ENCODE peak calls at places on chromosome 9, in four cellular contexts. P is PC-3, B is upper lobe of right lung, H is A549. Z is an unnamed sample.

GRCh38 chr9:126564716-126565115 is 49.0 kb upstream of the LMX1B start:
- DNase-seq in P (no peak), B (no peak), H (no peak), Z (no peak)

GRCh38 chr9:5425006-5425628 is 12.6 kb downstream of the PLGRKT start:
- DNase-seq in P (peak), B (no peak), H (peak), Z (no peak)

GRCh38 chr9:100066539-100066938 is 32.3 kb downstream of the ERP44 start:
- DNase-seq in P (no peak), B (no peak), H (no peak), Z (peak)

GRCh38 chr9:38081356-38082108 is 12.5 kb upstream of the SHB start:
- DNase-seq in P (no peak), B (no peak), H (no peak), Z (no peak)

GRCh38 chr9:129885018-129885669 is 49.9 kb downstream of the USP20 start:
- DNase-seq in P (peak), B (peak), H (no peak), Z (no peak)

GRCh38 chr9:123322771-123323481 is 33.1 kb upstream of the CRB2 start:
- DNase-seq in P (no peak), B (no peak), H (no peak), Z (no peak)

GRCh38 chr9:77965445-77965844 is 66.2 kb downstream of the GNAQ start:
- DNase-seq in P (no peak), B (no peak), H (no peak), Z (no peak)

GRCh38 chr9:715743-716400 is 125.6 kb upstream of the DMRT1 start:
- DNase-seq in P (no peak), B (no peak), H (no peak), Z (no peak)

GRCh38 chr9:85943757-85944430 is 2.9 kb downstream of the NAA35 start:
- DNase-seq in P (no peak), B (no peak), H (no peak), Z (no peak)

GRCh38 chr9:19114680-19115270 is 12.1 kb upstream of the HAUS6 start:
- DNase-seq in P (peak), B (no peak), H (no peak), Z (no peak)

GRCh38 chr9:81534138-81534865 is 155.0 kb downstream of the TLE1 start:
- DNase-seq in P (peak), B (no peak), H (no peak), Z (no peak)

GRCh38 chr9:97176206-97176605 is 131.3 kb upstream of the CCDC180 start:
- DNase-seq in P (peak), B (no peak), H (no peak), Z (no peak)

GRCh38 chr9:93264338-93265125 is 80.6 kb downstream of the WNK2 start:
- DNase-seq in P (no peak), B (no peak), H (no peak), Z (no peak)

GRCh38 chr9:104276709-104277245 is 182.7 kb downstream of the SMC2 start:
- DNase-seq in P (no peak), B (no peak), H (no peak), Z (peak)

GRCh38 chr9:109320734-109321448 is at the start of gene EPB41L4B:
- DNase-seq in P (peak), B (peak), H (peak), Z (peak)

GRCh38 chr9:99054581-99054980 is 50.3 kb upstream of the TGFBR1 start:
- DNase-seq in P (peak), B (no peak), H (no peak), Z (no peak)

GRCh38 chr9:96554801-96555566 is 64.7 kb downstream of the CDC14B start:
- DNase-seq in P (no peak), B (no peak), H (no peak), Z (peak)

GRCh38 chr9:110114086-110114887 is 93.7 kb downstream of the C9orf152 start:
- DNase-seq in P (no peak), B (no peak), H (no peak), Z (no peak)

GRCh38 chr9:117868594-117868993 is 164.4 kb downstream of the TLR4 start:
- DNase-seq in P (no peak), B (no peak), H (no peak), Z (no peak)

GRCh38 chr9:122090981-122091380 is 2.1 kb downstream of the TTLL11 start:
- DNase-seq in P (no peak), B (no peak), H (no peak), Z (no peak)

GRCh38 chr9:136656795-136657611 is 5.7 kb upstream of the EGFL7 start:
- DNase-seq in P (no peak), B (peak), H (no peak), Z (no peak)

GRCh38 chr9:69412741-69413150 is 87.7 kb downstream of the ENTREP1 start:
- DNase-seq in P (peak), B (peak), H (peak), Z (peak)

GRCh38 chr9:134843740-134844139 is 36.9 kb upstream of the FCN2 start:
- DNase-seq in P (no peak), B (no peak), H (no peak), Z (no peak)

GRCh38 chr9:15349892-15350761 is 43.1 kb upstream of the TTC39B start:
- DNase-seq in P (peak), B (no peak), H (peak), Z (peak)

GRCh38 chr9:18726546-18726945 is 252.6 kb downstream of the ADAMTSL1 start:
- DNase-seq in P (no peak), B (no peak), H (no peak), Z (no peak)

GRCh38 chr9:131402073-131402472 is 8.2 kb downstream of the PRRC2B start:
- DNase-seq in P (no peak), B (no peak), H (no peak), Z (no peak)

GRCh38 chr9:123348317-123348992 is 7.5 kb upstream of the CRB2 start:
- DNase-seq in P (no peak), B (no peak), H (no peak), Z (no peak)

GRCh38 chr9:33942471-33943083 is 106.1 kb downstream of the UBAP2 start:
- DNase-seq in P (peak), B (no peak), H (peak), Z (peak)

GRCh38 chr9:36772449-36773370 is 200.0 kb downstream of the MELK start:
- DNase-seq in P (peak), B (no peak), H (no peak), Z (peak)

GRCh38 chr9:137407590-137408300 is 15.2 kb downstream of the EXD3 start:
- DNase-seq in P (no peak), B (no peak), H (no peak), Z (no peak)

GRCh38 chr9:79639354-79639753 is 67.6 kb downstream of the TLE4 start:
- DNase-seq in P (peak), B (no peak), H (no peak), Z (no peak)

GRCh38 chr9:68950188-68950587 is 63.7 kb downstream of the PRKACG start:
- DNase-seq in P (no peak), B (no peak), H (no peak), Z (no peak)

GRCh38 chr9:72978724-72979123 is 25.9 kb upstream of the ALDH1A1 start:
- DNase-seq in P (peak), B (no peak), H (no peak), Z (no peak)

GRCh38 chr9:4804531-4805016 is 11.8 kb downstream of the RCL1 start:
- DNase-seq in P (no peak), B (no peak), H (no peak), Z (no peak)

GRCh38 chr9:96215841-96216240 is 86.1 kb downstream of the HSD17B3 start:
- DNase-seq in P (no peak), B (no peak), H (no peak), Z (no peak)

GRCh38 chr9:17810293-17810692 is 231.4 kb downstream of the SH3GL2 start:
- DNase-seq in P (no peak), B (no peak), H (no peak), Z (no peak)

GRCh38 chr9:127786773-127787123 is 914 bp downstream of the CDK9 start:
- DNase-seq in P (no peak), B (no peak), H (no peak), Z (no peak)
- H3K27ac ChIP-seq in P (peak), B (peak), H (peak), Z (peak)

DNA sequence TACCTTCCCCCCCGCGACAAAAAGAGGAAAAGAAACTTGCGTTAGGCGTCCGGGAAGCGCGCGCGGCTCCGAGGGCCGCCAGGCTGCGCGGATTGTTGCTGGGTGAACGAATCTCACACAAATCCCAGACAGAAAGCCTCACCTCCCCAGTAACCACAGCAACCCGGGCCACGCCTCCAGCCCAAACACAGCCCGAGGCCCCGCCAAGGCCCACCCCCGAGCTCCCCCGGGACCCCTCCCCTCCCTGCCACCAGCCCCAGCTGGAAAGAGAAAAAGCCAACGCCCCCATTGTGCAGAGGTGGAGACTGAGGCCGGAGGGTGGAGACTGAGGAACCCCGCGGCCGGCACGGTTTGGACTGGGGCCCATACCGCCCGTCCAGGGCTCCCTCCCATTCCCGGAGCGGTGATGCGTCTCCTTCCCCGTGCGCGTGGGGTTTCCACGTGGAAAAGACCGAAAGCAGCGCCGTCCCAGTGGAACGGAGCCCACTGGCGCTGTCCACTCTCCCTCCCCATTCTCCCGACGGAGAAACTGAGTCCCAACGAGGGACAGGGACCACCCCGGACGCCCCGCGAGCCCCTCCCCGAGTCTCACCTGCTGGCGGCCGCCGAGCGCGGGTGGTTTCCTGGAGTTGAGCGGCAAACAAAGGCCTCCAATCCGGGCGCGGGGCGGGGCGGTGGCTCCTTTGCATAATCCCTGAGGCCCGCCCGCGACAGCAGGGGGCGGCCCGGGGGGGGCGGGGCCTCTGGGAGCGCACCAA is 10.2 kb upstream of the AKNA start:
- DNase-seq in P (peak), B (peak), H (peak), Z (peak)
- TF ChIP-seq CTCF in P (no peak), B (peak), H (no peak), Z (no peak)

GRCh38 chr9:89678394-89679005 is 73.7 kb downstream of the GADD45G start:
- DNase-seq in P (no peak), B (no peak), H (no peak), Z (no peak)
- H3K27ac ChIP-seq in P (no peak), B (no peak), H (no peak), Z (no peak)

GRCh38 chr9:133592731-133593409 is 16.3 kb downstream of the FAM163B start:
- DNase-seq in P (no peak), B (no peak), H (no peak), Z (no peak)
- TF ChIP-seq CTCF in P (no peak), B (peak), H (peak), Z (peak)

Z was measured in brain microvascular endothelial cell.